ENCODE peak calls at places on chromosomes 4 and X, in eight cellular contexts. One of them, this sample, is unnamed.

GRCh38 chr4:112099701-112100289 is 45.5 kb upstream of the FAM241A start:
- DNase-seq in hippocampal formation: no peak
- DNase-seq in HEK293T: peak; percentile 30
- DNase-seq in CD4-positive, alpha-beta memory T cell: peak; percentile 40
- DNase-seq in SIG-M5: peak; percentile 23
- DNase-seq in EH: peak; percentile 67
- DNase-seq in sciatic nerve: no peak
- DNase-seq in gastrocnemius medialis: no peak
- DNase-seq in this sample: no peak

GRCh38 chr4:7865533-7865932 is 74.1 kb downstream of the AFAP1 start:
- DNase-seq in EH: no peak
- DNase-seq in sciatic nerve: no peak
- DNase-seq in hippocampal formation: no peak
- DNase-seq in SIG-M5: no peak
- DNase-seq in CD4-positive, alpha-beta memory T cell: no peak
- DNase-seq in gastrocnemius medialis: no peak
- DNase-seq in HEK293T: no peak
- DNase-seq in this sample: no peak

GRCh38 chr4:81722229-81722900 is 250.7 kb upstream of the RASGEF1B start:
- DNase-seq in sciatic nerve: no peak
- DNase-seq in hippocampal formation: no peak
- DNase-seq in HEK293T: no peak
- DNase-seq in CD4-positive, alpha-beta memory T cell: no peak
- DNase-seq in EH: no peak
- DNase-seq in gastrocnemius medialis: no peak
- DNase-seq in SIG-M5: no peak
- DNase-seq in this sample: no peak

GRCh38 chr4:104491826-104492771 is 2.6 kb downstream of the CXXC4 start:
- DNase-seq in EH: peak; percentile 1
- DNase-seq in SIG-M5: no peak
- DNase-seq in sciatic nerve: no peak
- DNase-seq in hippocampal formation: no peak
- DNase-seq in HEK293T: peak; percentile 8
- DNase-seq in gastrocnemius medialis: no peak
- DNase-seq in CD4-positive, alpha-beta memory T cell: peak; percentile 11
- DNase-seq in this sample: peak; percentile 17

GRCh38 chrX:154775611-154776349 is 13.1 kb downstream of the DKC1 start:
- DNase-seq in hippocampal formation: no peak
- DNase-seq in HEK293T: no peak
- DNase-seq in gastrocnemius medialis: no peak
- DNase-seq in CD4-positive, alpha-beta memory T cell: no peak
- DNase-seq in sciatic nerve: no peak
- DNase-seq in EH: no peak
- DNase-seq in SIG-M5: no peak
- DNase-seq in this sample: no peak

GRCh38 chr4:19497692-19498091 is 754.0 kb upstream of the SLIT2 start:
- DNase-seq in gastrocnemius medialis: no peak
- DNase-seq in SIG-M5: no peak
- DNase-seq in HEK293T: no peak
- DNase-seq in CD4-positive, alpha-beta memory T cell: no peak
- DNase-seq in hippocampal formation: no peak
- DNase-seq in EH: no peak
- DNase-seq in sciatic nerve: no peak
- DNase-seq in this sample: no peak

GRCh38 chr4:2286904-2287593 is 25.1 kb upstream of the MXD4 start:
- DNase-seq in CD4-positive, alpha-beta memory T cell: no peak
- DNase-seq in hippocampal formation: no peak
- DNase-seq in gastrocnemius medialis: no peak
- DNase-seq in HEK293T: no peak
- DNase-seq in sciatic nerve: peak; percentile 39
- DNase-seq in SIG-M5: no peak
- DNase-seq in EH: no peak
- DNase-seq in this sample: no peak

GRCh38 chr4:41709844-41710481 is 38.6 kb downstream of the PHOX2B start:
- DNase-seq in SIG-M5: no peak
- DNase-seq in sciatic nerve: no peak
- DNase-seq in gastrocnemius medialis: no peak
- DNase-seq in CD4-positive, alpha-beta memory T cell: no peak
- DNase-seq in hippocampal formation: no peak
- DNase-seq in HEK293T: peak; percentile 21
- DNase-seq in EH: peak; percentile 83
- DNase-seq in this sample: no peak

GRCh38 chr4:177907736-177908424 is 465.6 kb upstream of the AGA start:
- DNase-seq in gastrocnemius medialis: no peak
- DNase-seq in SIG-M5: no peak
- DNase-seq in CD4-positive, alpha-beta memory T cell: no peak
- DNase-seq in hippocampal formation: no peak
- DNase-seq in sciatic nerve: no peak
- DNase-seq in HEK293T: peak; percentile 10
- DNase-seq in EH: no peak
- DNase-seq in this sample: no peak

GRCh38 chrX:103376118-103376978 is at the start of gene BEX3:
- DNase-seq in HEK293T: peak; percentile 69
- DNase-seq in CD4-positive, alpha-beta memory T cell: peak; percentile 33
- DNase-seq in EH: peak; percentile 46
- DNase-seq in hippocampal formation: peak; percentile 44
- DNase-seq in SIG-M5: no peak
- DNase-seq in sciatic nerve: peak; percentile 69
- DNase-seq in gastrocnemius medialis: no peak
- DNase-seq in this sample: peak; percentile 33

GRCh38 chr4:95545526-95545925 is 3.2 kb downstream of the UNC5C start:
- DNase-seq in sciatic nerve: no peak
- DNase-seq in HEK293T: no peak
- DNase-seq in SIG-M5: no peak
- DNase-seq in CD4-positive, alpha-beta memory T cell: no peak
- DNase-seq in hippocampal formation: no peak
- DNase-seq in EH: no peak
- DNase-seq in gastrocnemius medialis: no peak
- DNase-seq in this sample: no peak

GRCh38 chr4:123785515-123785914 is 388.9 kb downstream of the SPRY1 start:
- DNase-seq in SIG-M5: no peak
- DNase-seq in gastrocnemius medialis: peak; percentile 81
- DNase-seq in hippocampal formation: no peak
- DNase-seq in CD4-positive, alpha-beta memory T cell: no peak
- DNase-seq in HEK293T: no peak
- DNase-seq in EH: peak; percentile 90
- DNase-seq in sciatic nerve: peak; percentile 71
- DNase-seq in this sample: no peak

GRCh38 chr4:472881-473574 is 25.9 kb downstream of the ZNF721 start:
- DNase-seq in gastrocnemius medialis: no peak
- DNase-seq in HEK293T: no peak
- DNase-seq in SIG-M5: no peak
- DNase-seq in EH: peak; percentile 16
- DNase-seq in sciatic nerve: no peak
- DNase-seq in CD4-positive, alpha-beta memory T cell: no peak
- DNase-seq in hippocampal formation: no peak
- DNase-seq in this sample: no peak

GRCh38 chrX:74242050-74242449 is 61.9 kb upstream of the ZCCHC13 start:
- DNase-seq in hippocampal formation: no peak
- DNase-seq in sciatic nerve: no peak
- DNase-seq in SIG-M5: no peak
- DNase-seq in EH: peak; percentile 80
- DNase-seq in gastrocnemius medialis: no peak
- DNase-seq in HEK293T: no peak
- DNase-seq in CD4-positive, alpha-beta memory T cell: no peak
- DNase-seq in this sample: no peak

GRCh38 chr4:156475322-156475721 is 496.3 kb downstream of the PDGFC start:
- DNase-seq in gastrocnemius medialis: no peak
- DNase-seq in HEK293T: peak; percentile 18
- DNase-seq in sciatic nerve: no peak
- DNase-seq in hippocampal formation: no peak
- DNase-seq in SIG-M5: no peak
- DNase-seq in CD4-positive, alpha-beta memory T cell: no peak
- DNase-seq in EH: peak; percentile 78
- DNase-seq in this sample: no peak